ENCODE peak calls at places on chromosomes 16 and 17, in five cellular contexts. M, Q, S, J and H are unnamed samples.

GRCh38 chr17:3983945-3984484 is 19.8 kb upstream of the ATP2A3 start:
- DNase-seq in M (no peak), Q (no peak), S (no peak), J (peak; percentile 53), H (no peak)

GRCh38 chr17:3524024-3524423 is 33.6 kb downstream of the TRPV3 start:
- DNase-seq in M (no peak), Q (no peak), S (no peak), J (no peak), H (no peak)

GRCh38 chr17:55420776-55421178 is 858 bp downstream of the MMD start:
- DNase-seq in M (peak; percentile 40), Q (peak; percentile 13), S (peak; percentile 25), J (peak; percentile 66), H (peak; percentile 49)

GRCh38 chr16:88936008-88936912 is 40.7 kb downstream of the CBFA2T3 start:
- DNase-seq in M (no peak), Q (no peak), S (no peak), J (peak; percentile 72), H (no peak)

GRCh38 chr16:89599451-89599858 is 14.0 kb upstream of the DPEP1 start:
- DNase-seq in M (peak; percentile 87), Q (no peak), S (no peak), J (no peak), H (peak; percentile 66)

GRCh38 chr16:5430598-5430997 is 333.0 kb upstream of the EEF2KMT start:
- DNase-seq in M (no peak), Q (no peak), S (no peak), J (no peak), H (no peak)

GRCh38 chr17:7549401-7550055 is 670 bp downstream of the TNFSF12 start:
- DNase-seq in M (no peak), Q (no peak), S (peak; percentile 22), J (no peak), H (no peak)

GRCh38 chr16:1533443-1533951 is at the start of gene TMEM204:
- DNase-seq in M (no peak), Q (no peak), S (no peak), J (peak; percentile 91), H (no peak)

GRCh38 chr16:85103096-85104079 is 8.9 kb downstream of the CIBAR2 start:
- DNase-seq in M (no peak), Q (no peak), S (no peak), J (no peak), H (no peak)

GRCh38 chr17:41823580-41823979 is 10.8 kb downstream of the FKBP10 start:
- DNase-seq in M (no peak), Q (no peak), S (no peak), J (no peak), H (no peak)

GRCh38 chr16:68332411-68333121 is 21.7 kb downstream of the PRMT7 start:
- DNase-seq in M (no peak), Q (no peak), S (no peak), J (peak; percentile 67), H (no peak)

GRCh38 chr16:68019167-68019680 is 3.5 kb upstream of the DPEP2NB start:
- DNase-seq in M (no peak), Q (no peak), S (no peak), J (no peak), H (no peak)

GRCh38 chr16:19481291-19481690 is 40.6 kb downstream of the GDE1 start:
- DNase-seq in M (no peak), Q (no peak), S (no peak), J (no peak), H (no peak)

GRCh38 chr16:85403693-85404092 is 209.4 kb upstream of the GSE1 start:
- DNase-seq in M (peak; percentile 11), Q (no peak), S (no peak), J (no peak), H (no peak)

GRCh38 chr16:2270070-2270462 is 2.1 kb upstream of the RNPS1 start:
- DNase-seq in M (no peak), Q (no peak), S (no peak), J (no peak), H (no peak)

GRCh38 chr17:83151442-83152220 is 72.2 kb downstream of the METRNL start:
- DNase-seq in M (no peak), Q (no peak), S (no peak), J (no peak), H (no peak)

GRCh38 chr17:47694818-47695663 is 1.1 kb downstream of the TBKBP1 start:
- DNase-seq in M (no peak), Q (no peak), S (no peak), J (peak; percentile 83), H (peak; percentile 45)

GRCh38 chr16:12062343-12063003 is 85.9 kb downstream of the SNX29 start:
- DNase-seq in M (no peak), Q (no peak), S (no peak), J (peak; percentile 84), H (no peak)

GRCh38 chr16:27920391-27920891 is 143.1 kb downstream of the GSG1L start:
- DNase-seq in M (peak; percentile 67), Q (no peak), S (no peak), J (no peak), H (peak; percentile 79)

GRCh38 chr16:24950275-24950674 is 64.9 kb downstream of the ARHGAP17 start:
- DNase-seq in M (no peak), Q (no peak), S (no peak), J (no peak), H (no peak)

GRCh38 chr16:60414617-60415016 is 1621.6 kb downstream of the CDH8 start:
- DNase-seq in M (no peak), Q (no peak), S (no peak), J (no peak), H (peak; percentile 43)